ENCODE peak calls at places on chromosomes 16 and 17, in seven cellular contexts. T is cardiac muscle cell, F is PC-3, I is BJ, A is heart left ventricle, Y is AG04449, G is H9. V is an unnamed sample.

GRCh38 chr16:75317101-75317522 is 65.7 kb upstream of the BCAR1 start:
- DNase-seq in T (no peak), F (no peak), I (no peak), A (no peak), Y (no peak), G (no peak), V (peak)

GRCh38 chr17:76240461-76241204 is at the start of gene RNF157:
- DNase-seq in T (peak), F (peak), I (no peak), A (peak), Y (no peak), G (peak), V (peak)

GRCh38 chr17:71790791-71791190 is 330.0 kb upstream of the SOX9 start:
- DNase-seq in T (no peak), F (peak), I (no peak), A (no peak), Y (no peak), G (no peak), V (no peak)

GRCh38 chr16:55944377-55944802 is 69.2 kb upstream of the CES5A start:
- DNase-seq in T (peak), F (peak), I (no peak), A (peak), Y (no peak), G (peak), V (peak)

GRCh38 chr16:6250516-6250915 is 1082.1 kb upstream of the RBFOX1 start:
- DNase-seq in T (no peak), F (no peak), I (no peak), A (no peak), Y (no peak), G (no peak), V (no peak)

GRCh38 chr16:85385463-85386331 is 227.4 kb upstream of the GSE1 start:
- DNase-seq in T (no peak), F (no peak), I (no peak), A (peak), Y (no peak), G (no peak), V (no peak)

GRCh38 chr16:23952128-23953041 is 116.6 kb downstream of the PRKCB start:
- DNase-seq in T (peak), F (no peak), I (peak), A (no peak), Y (no peak), G (no peak), V (no peak)

GRCh38 chr16:71540-72341 is 690 bp downstream of the RHBDF1 start:
- DNase-seq in T (peak), F (peak), I (no peak), A (no peak), Y (no peak), G (peak), V (no peak)

GRCh38 chr16:75298252-75298651 is 46.8 kb upstream of the BCAR1 start:
- DNase-seq in T (no peak), F (no peak), I (no peak), A (no peak), Y (no peak), G (no peak), V (no peak)

GRCh38 chr16:84156342-84156784 is 11.3 kb downstream of the DNAAF1 start:
- DNase-seq in T (no peak), F (peak), I (no peak), A (no peak), Y (no peak), G (no peak), V (no peak)
- TF ChIP-seq CTCF in T (peak), F (no peak), I (no peak), A (no peak), Y (no peak), G (peak), V (no peak)

DNA sequence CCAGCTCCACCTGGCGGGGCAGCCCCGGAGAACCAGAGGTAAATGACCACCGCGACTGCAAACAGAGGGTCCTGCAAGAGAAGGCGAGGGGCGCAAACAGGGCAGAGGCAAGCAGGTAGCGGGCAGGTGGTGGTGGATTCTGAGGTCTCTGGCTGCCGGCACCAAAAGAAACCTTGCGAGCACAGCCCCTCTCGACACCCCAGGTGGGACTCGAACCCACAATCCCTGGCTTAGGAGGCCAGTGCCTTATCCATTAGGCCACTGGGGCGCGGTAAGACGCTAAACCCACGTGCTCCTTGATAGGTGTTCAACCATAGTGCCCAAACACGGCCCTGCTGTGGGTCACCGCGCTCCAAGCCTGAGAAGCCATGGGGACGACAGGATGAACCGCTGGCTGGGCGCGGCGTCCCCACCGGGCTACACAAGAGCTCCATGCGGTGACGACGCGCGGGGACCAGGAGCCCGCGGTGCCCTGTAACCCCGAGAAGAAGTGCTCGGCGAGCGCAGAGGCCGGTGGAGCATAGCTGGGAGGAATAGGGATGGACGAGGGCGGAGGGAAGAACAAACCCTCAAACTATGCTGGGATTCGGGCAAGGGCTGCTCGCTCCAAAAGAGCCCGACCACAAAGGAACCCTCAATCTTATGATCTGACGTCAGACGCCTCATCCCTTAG is 12.4 kb downstream of the ATP5PD start:
- DNase-seq in T (peak), F (peak), I (no peak), A (peak), Y (no peak), G (peak), V (peak)
- TF ChIP-seq CTCF in T (peak), F (peak), I (peak), A (no peak), Y (peak), G (no peak), V (peak)

DNA sequence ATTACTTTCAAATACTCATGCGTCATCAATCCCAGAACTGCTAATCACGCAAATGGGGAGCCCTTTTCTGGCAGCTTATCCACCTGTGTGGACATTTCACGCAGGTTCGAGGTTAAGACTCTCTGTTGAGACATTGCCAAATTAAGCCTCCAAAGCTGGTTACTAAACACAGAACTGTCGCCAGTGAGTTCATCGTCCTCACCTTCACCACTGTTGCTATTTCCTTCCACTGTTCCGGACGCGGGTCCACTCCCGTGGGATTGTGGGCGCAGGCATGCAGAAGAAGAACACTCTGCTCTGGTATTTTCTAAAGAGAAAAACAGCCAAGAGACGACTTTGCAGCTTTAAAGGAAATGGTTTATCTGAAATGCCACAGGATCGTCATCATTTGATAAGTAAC is 16.1 kb downstream of the GOT2 start:
- DNase-seq in T (no peak), F (no peak), I (no peak), A (no peak), Y (no peak), G (no peak), V (no peak)
- TF ChIP-seq CTCF in T (no peak), F (no peak), I (no peak), A (no peak), Y (no peak), G (no peak), V (no peak)

GRCh38 chr16:16137110-16137509 is 86.2 kb downstream of the ABCC6 start:
- DNase-seq in T (no peak), F (no peak), I (no peak), A (no peak), Y (no peak), G (no peak), V (no peak)
- TF ChIP-seq CTCF in T (no peak), F (no peak), I (no peak), A (no peak), Y (no peak), G (no peak), V (no peak)

DNA sequence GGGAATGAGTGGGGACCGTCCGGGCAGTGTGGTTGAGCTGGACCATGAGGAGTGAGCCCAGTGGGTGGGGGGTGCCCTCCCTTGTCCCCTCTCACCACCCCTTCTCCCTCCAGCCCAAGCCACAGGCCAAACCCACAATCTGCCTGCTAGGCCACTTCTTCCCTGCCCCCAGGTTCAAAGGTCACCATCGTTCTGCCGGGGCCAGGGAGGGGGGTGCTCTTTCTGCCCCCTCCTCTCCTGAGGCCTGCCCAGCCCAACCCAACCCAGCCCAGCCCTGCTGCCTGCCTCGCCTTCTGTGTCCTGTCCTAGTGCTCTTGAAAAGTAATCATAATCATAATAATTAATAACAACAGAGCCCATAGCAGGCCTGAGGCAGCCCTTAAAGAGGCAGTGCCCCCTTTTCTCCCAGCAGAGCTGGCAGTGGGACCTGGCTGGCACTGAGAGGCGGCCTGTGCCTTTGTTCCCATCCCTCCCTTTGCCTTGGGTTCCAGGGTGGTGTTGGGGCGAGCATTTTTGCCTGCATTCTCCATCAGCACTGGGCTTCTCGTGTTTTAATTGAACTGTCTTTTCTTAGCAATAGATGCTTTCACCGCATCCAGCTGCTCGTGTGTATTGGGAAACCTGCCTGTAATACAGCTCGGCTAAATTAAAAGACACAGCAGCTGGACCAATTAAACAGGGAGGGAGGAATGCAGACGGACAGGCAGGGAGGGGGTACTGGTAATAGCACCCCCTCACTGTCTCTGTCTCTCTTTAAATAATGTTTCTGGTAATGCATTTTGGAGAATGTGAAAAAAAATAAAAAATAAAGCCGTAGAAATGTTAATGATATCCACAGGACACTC is 46.7 kb downstream of the SREBF1 start:
- DNase-seq in T (no peak), F (no peak), I (no peak), A (no peak), Y (no peak), G (no peak), V (no peak)
- TF ChIP-seq CTCF in T (no peak), F (no peak), I (no peak), A (no peak), Y (no peak), G (no peak), V (no peak)

GRCh38 chr17:69506489-69506888 is 92.0 kb downstream of the MAP2K6 start:
- DNase-seq in T (no peak), F (peak), I (no peak), A (no peak), Y (no peak), G (no peak), V (no peak)
- TF ChIP-seq CTCF in T (peak), F (peak), I (peak), A (peak), Y (peak), G (peak), V (peak)

DNA sequence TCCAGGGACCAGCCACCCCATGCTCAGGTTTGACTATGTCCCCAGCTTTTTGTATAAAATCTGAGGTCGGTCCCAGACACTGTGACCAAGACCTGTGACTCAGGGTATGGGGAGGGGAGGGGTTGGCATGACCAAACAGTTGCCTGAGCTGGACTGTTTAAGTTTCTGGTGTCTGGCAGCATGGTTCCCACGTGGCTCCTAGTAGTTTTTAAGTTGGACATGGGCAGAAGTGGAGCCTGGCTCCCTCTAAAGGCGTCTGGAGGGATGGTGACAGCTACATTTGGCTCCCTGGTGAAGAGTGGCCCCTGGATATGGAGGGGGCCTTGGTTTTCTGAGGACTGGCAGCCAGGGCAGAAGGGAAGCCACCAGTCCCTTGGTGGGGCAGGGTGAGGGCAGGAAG is 7.9 kb downstream of the SMCR8 start:
- DNase-seq in T (no peak), F (peak), I (no peak), A (no peak), Y (no peak), G (no peak), V (no peak)
- TF ChIP-seq CTCF in T (no peak), F (peak), I (no peak), A (no peak), Y (no peak), G (peak), V (no peak)

V was measured in GM10248.